ENCODE peak calls at places on chromosomes 4 and X, in five cellular contexts. One of them, this sample, is unnamed.

GRCh38 chr4:99061048-99061447 is 27.5 kb downstream of the ADH5 start:
- DNase-seq in naive thymus-derived CD4-positive, alpha-beta T cell: no peak
- DNase-seq in RWPE1: no peak
- DNase-seq in left ventricle myocardium inferior: no peak
- DNase-seq in CD4-positive, alpha-beta T cell: no peak
- DNase-seq in this sample: no peak

GRCh38 chr4:157265281-157265680 is 44.8 kb downstream of the GRIA2 start:
- DNase-seq in CD4-positive, alpha-beta T cell: no peak
- DNase-seq in left ventricle myocardium inferior: no peak
- DNase-seq in RWPE1: peak
- DNase-seq in naive thymus-derived CD4-positive, alpha-beta T cell: no peak
- DNase-seq in this sample: no peak

GRCh38 chrX:110678591-110678990 is 117.0 kb downstream of the CHRDL1 start:
- DNase-seq in CD4-positive, alpha-beta T cell: no peak
- DNase-seq in RWPE1: no peak
- DNase-seq in left ventricle myocardium inferior: no peak
- DNase-seq in naive thymus-derived CD4-positive, alpha-beta T cell: no peak
- DNase-seq in this sample: no peak

GRCh38 chr4:21569638-21570037 is 378.9 kb downstream of the KCNIP4 start:
- DNase-seq in CD4-positive, alpha-beta T cell: no peak
- DNase-seq in RWPE1: no peak
- DNase-seq in naive thymus-derived CD4-positive, alpha-beta T cell: no peak
- DNase-seq in left ventricle myocardium inferior: no peak
- DNase-seq in this sample: no peak

GRCh38 chrX:106752101-106752678 is 25.7 kb downstream of the RNF128 start:
- DNase-seq in naive thymus-derived CD4-positive, alpha-beta T cell: no peak
- DNase-seq in left ventricle myocardium inferior: no peak
- DNase-seq in RWPE1: no peak
- DNase-seq in CD4-positive, alpha-beta T cell: no peak
- DNase-seq in this sample: no peak

GRCh38 chr4:87038837-87039715 is 104.3 kb downstream of the AFF1 start:
- DNase-seq in CD4-positive, alpha-beta T cell: no peak
- DNase-seq in left ventricle myocardium inferior: peak
- DNase-seq in naive thymus-derived CD4-positive, alpha-beta T cell: no peak
- DNase-seq in RWPE1: peak
- DNase-seq in this sample: peak

GRCh38 chr4:122152699-122153328 is 683 bp downstream of the BLTP1 start:
- DNase-seq in CD4-positive, alpha-beta T cell: peak
- DNase-seq in RWPE1: peak
- DNase-seq in naive thymus-derived CD4-positive, alpha-beta T cell: no peak
- DNase-seq in left ventricle myocardium inferior: peak
- DNase-seq in this sample: no peak

GRCh38 chrX:138294951-138295350 is 416.6 kb downstream of the FGF13 start:
- DNase-seq in naive thymus-derived CD4-positive, alpha-beta T cell: no peak
- DNase-seq in left ventricle myocardium inferior: no peak
- DNase-seq in CD4-positive, alpha-beta T cell: no peak
- DNase-seq in RWPE1: no peak
- DNase-seq in this sample: no peak

GRCh38 chr4:163607292-163607691 is 112.8 kb downstream of the TMA16 start:
- DNase-seq in left ventricle myocardium inferior: no peak
- DNase-seq in CD4-positive, alpha-beta T cell: no peak
- DNase-seq in RWPE1: no peak
- DNase-seq in naive thymus-derived CD4-positive, alpha-beta T cell: no peak
- DNase-seq in this sample: no peak

GRCh38 chr4:10701702-10702460 is 17.3 kb upstream of the CLNK start:
- DNase-seq in CD4-positive, alpha-beta T cell: no peak
- DNase-seq in naive thymus-derived CD4-positive, alpha-beta T cell: no peak
- DNase-seq in RWPE1: no peak
- DNase-seq in left ventricle myocardium inferior: no peak
- DNase-seq in this sample: no peak

GRCh38 chr4:174222266-174222872 is 61.1 kb downstream of the FBXO8 start:
- DNase-seq in naive thymus-derived CD4-positive, alpha-beta T cell: no peak
- DNase-seq in RWPE1: peak
- DNase-seq in left ventricle myocardium inferior: no peak
- DNase-seq in CD4-positive, alpha-beta T cell: no peak
- DNase-seq in this sample: no peak

GRCh38 chr4:92387459-92388069 is 83.8 kb downstream of the GRID2 start:
- DNase-seq in left ventricle myocardium inferior: no peak
- DNase-seq in RWPE1: peak
- DNase-seq in naive thymus-derived CD4-positive, alpha-beta T cell: no peak
- DNase-seq in CD4-positive, alpha-beta T cell: no peak
- DNase-seq in this sample: no peak

GRCh38 chr4:107248571-107248970 is 212.5 kb upstream of the DKK2 start:
- DNase-seq in left ventricle myocardium inferior: no peak
- DNase-seq in CD4-positive, alpha-beta T cell: no peak
- DNase-seq in naive thymus-derived CD4-positive, alpha-beta T cell: no peak
- DNase-seq in RWPE1: peak
- DNase-seq in this sample: no peak

GRCh38 chr4:173448919-173449641 is 50.2 kb upstream of the SCRG1 start:
- DNase-seq in naive thymus-derived CD4-positive, alpha-beta T cell: no peak
- DNase-seq in left ventricle myocardium inferior: peak
- DNase-seq in CD4-positive, alpha-beta T cell: no peak
- DNase-seq in RWPE1: no peak
- DNase-seq in this sample: no peak

GRCh38 chr4:172692701-172693100 is 475.9 kb upstream of the GALNT7 start:
- DNase-seq in left ventricle myocardium inferior: no peak
- DNase-seq in CD4-positive, alpha-beta T cell: no peak
- DNase-seq in RWPE1: no peak
- DNase-seq in naive thymus-derived CD4-positive, alpha-beta T cell: no peak
- DNase-seq in this sample: no peak

GRCh38 chr4:188603646-188604045 is 464.4 kb downstream of the TRIML1 start:
- DNase-seq in RWPE1: no peak
- DNase-seq in left ventricle myocardium inferior: no peak
- DNase-seq in naive thymus-derived CD4-positive, alpha-beta T cell: no peak
- DNase-seq in CD4-positive, alpha-beta T cell: no peak
- DNase-seq in this sample: no peak

GRCh38 chrX:56759736-56760409 is 30.8 kb downstream of the NBDY start:
- DNase-seq in left ventricle myocardium inferior: no peak
- DNase-seq in naive thymus-derived CD4-positive, alpha-beta T cell: no peak
- DNase-seq in CD4-positive, alpha-beta T cell: no peak
- DNase-seq in RWPE1: no peak
- DNase-seq in this sample: no peak

GRCh38 chr4:69092190-69092589 is 4.1 kb upstream of the UGT2B7 start:
- DNase-seq in left ventricle myocardium inferior: no peak
- DNase-seq in naive thymus-derived CD4-positive, alpha-beta T cell: no peak
- DNase-seq in RWPE1: peak
- DNase-seq in CD4-positive, alpha-beta T cell: no peak
- DNase-seq in this sample: peak

GRCh38 chr4:134624365-134624764 is 422.8 kb upstream of the PABPC4L start:
- DNase-seq in left ventricle myocardium inferior: no peak
- DNase-seq in CD4-positive, alpha-beta T cell: no peak
- DNase-seq in naive thymus-derived CD4-positive, alpha-beta T cell: no peak
- DNase-seq in RWPE1: no peak
- DNase-seq in this sample: no peak

GRCh38 chrX:103791233-103791632 is 14.6 kb downstream of the PLP1 start:
- DNase-seq in naive thymus-derived CD4-positive, alpha-beta T cell: no peak
- DNase-seq in left ventricle myocardium inferior: no peak
- DNase-seq in CD4-positive, alpha-beta T cell: no peak
- DNase-seq in RWPE1: no peak
- DNase-seq in this sample: no peak

GRCh38 chr4:41428941-41429669 is 108.9 kb upstream of the LIMCH1 start:
- DNase-seq in RWPE1: no peak
- DNase-seq in naive thymus-derived CD4-positive, alpha-beta T cell: no peak
- DNase-seq in left ventricle myocardium inferior: no peak
- DNase-seq in CD4-positive, alpha-beta T cell: no peak
- DNase-seq in this sample: no peak
- H3K27ac ChIP-seq in RWPE1: no peak
- H3K27ac ChIP-seq in naive thymus-derived CD4-positive, alpha-beta T cell: no peak
- H3K27ac ChIP-seq in left ventricle myocardium inferior: peak
- H3K27ac ChIP-seq in CD4-positive, alpha-beta T cell: no peak
- H3K27ac ChIP-seq in this sample: no peak

GRCh38 chr4:159121371-159121770 is 18.5 kb downstream of the RAPGEF2 start:
- DNase-seq in RWPE1: no peak
- DNase-seq in naive thymus-derived CD4-positive, alpha-beta T cell: no peak
- DNase-seq in CD4-positive, alpha-beta T cell: no peak
- DNase-seq in left ventricle myocardium inferior: no peak
- DNase-seq in this sample: no peak

GRCh38 chr4:159117968-159118367 is 15.1 kb downstream of the RAPGEF2 start:
- DNase-seq in CD4-positive, alpha-beta T cell: peak
- DNase-seq in RWPE1: no peak
- DNase-seq in naive thymus-derived CD4-positive, alpha-beta T cell: no peak
- DNase-seq in left ventricle myocardium inferior: no peak
- DNase-seq in this sample: no peak

DNA sequence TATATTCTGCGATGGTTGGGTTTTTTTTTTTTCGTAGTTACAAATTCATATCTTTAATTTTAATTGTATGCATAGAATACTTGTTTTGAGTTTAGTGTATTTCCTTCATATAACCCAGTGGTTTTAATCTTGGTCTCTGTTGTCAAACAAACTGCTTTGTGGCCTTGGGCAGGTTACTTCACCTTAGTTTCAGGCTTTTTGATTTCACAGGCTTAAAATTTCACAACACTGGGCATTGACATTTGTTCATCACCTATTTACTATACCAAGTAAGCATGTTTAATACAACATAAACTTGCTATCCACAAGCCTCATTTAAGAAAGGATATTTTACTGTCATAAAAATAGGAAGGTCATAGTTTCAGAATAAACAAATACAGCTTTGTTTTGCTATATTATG is 14.7 kb downstream of the RAPGEF2 start:
- DNase-seq in CD4-positive, alpha-beta T cell: no peak
- DNase-seq in naive thymus-derived CD4-positive, alpha-beta T cell: no peak
- DNase-seq in left ventricle myocardium inferior: no peak
- DNase-seq in RWPE1: no peak
- DNase-seq in this sample: no peak
- H3K27ac ChIP-seq in CD4-positive, alpha-beta T cell: no peak
- H3K27ac ChIP-seq in naive thymus-derived CD4-positive, alpha-beta T cell: no peak
- H3K27ac ChIP-seq in left ventricle myocardium inferior: no peak
- H3K27ac ChIP-seq in RWPE1: no peak
- H3K27ac ChIP-seq in this sample: peak

GRCh38 chrX:130418066-130418465 is 16.3 kb downstream of the RBMX2 start:
- DNase-seq in naive thymus-derived CD4-positive, alpha-beta T cell: no peak
- DNase-seq in left ventricle myocardium inferior: no peak
- DNase-seq in RWPE1: no peak
- DNase-seq in CD4-positive, alpha-beta T cell: no peak
- DNase-seq in this sample: no peak

GRCh38 chrX:130416785-130417184 is 15.0 kb downstream of the RBMX2 start:
- DNase-seq in CD4-positive, alpha-beta T cell: no peak
- DNase-seq in RWPE1: no peak
- DNase-seq in naive thymus-derived CD4-positive, alpha-beta T cell: no peak
- DNase-seq in left ventricle myocardium inferior: no peak
- DNase-seq in this sample: no peak

GRCh38 chrX:130415201-130415600 is 13.4 kb downstream of the RBMX2 start:
- DNase-seq in naive thymus-derived CD4-positive, alpha-beta T cell: no peak
- DNase-seq in CD4-positive, alpha-beta T cell: no peak
- DNase-seq in RWPE1: no peak
- DNase-seq in left ventricle myocardium inferior: no peak
- DNase-seq in this sample: no peak

GRCh38 chrX:130419263-130419662 is 17.5 kb downstream of the RBMX2 start:
- DNase-seq in CD4-positive, alpha-beta T cell: no peak
- DNase-seq in RWPE1: no peak
- DNase-seq in left ventricle myocardium inferior: no peak
- DNase-seq in naive thymus-derived CD4-positive, alpha-beta T cell: no peak
- DNase-seq in this sample: no peak

DNA sequence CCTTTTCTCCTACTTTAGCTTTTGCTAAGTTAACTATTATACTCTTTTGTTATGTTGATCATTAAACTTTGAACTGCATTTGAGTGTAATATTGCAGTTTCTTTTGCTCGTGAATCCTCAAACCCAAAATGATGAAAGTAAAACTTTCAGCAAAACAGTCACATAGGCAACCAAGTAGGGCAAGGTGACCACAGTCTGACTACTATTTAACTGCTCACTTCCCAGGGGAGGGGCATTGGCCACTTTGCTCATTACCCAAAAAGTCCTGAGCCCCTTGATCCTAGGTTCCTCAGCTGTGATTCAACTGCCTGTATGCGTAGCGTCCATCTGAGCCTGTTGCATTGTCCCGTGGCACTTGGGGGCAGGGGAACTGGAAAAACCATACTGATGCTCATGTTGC is 17.0 kb downstream of the RBMX2 start:
- DNase-seq in naive thymus-derived CD4-positive, alpha-beta T cell: no peak
- DNase-seq in RWPE1: no peak
- DNase-seq in left ventricle myocardium inferior: no peak
- DNase-seq in CD4-positive, alpha-beta T cell: no peak
- DNase-seq in this sample: no peak
- H3K27ac ChIP-seq in naive thymus-derived CD4-positive, alpha-beta T cell: no peak
- H3K27ac ChIP-seq in RWPE1: no peak
- H3K27ac ChIP-seq in left ventricle myocardium inferior: no peak
- H3K27ac ChIP-seq in CD4-positive, alpha-beta T cell: no peak
- H3K27ac ChIP-seq in this sample: no peak

GRCh38 chrX:155279873-155280272 is 15.6 kb upstream of the RAB39B start:
- DNase-seq in CD4-positive, alpha-beta T cell: no peak
- DNase-seq in naive thymus-derived CD4-positive, alpha-beta T cell: no peak
- DNase-seq in RWPE1: no peak
- DNase-seq in left ventricle myocardium inferior: no peak
- DNase-seq in this sample: no peak
- H3K27ac ChIP-seq in CD4-positive, alpha-beta T cell: no peak
- H3K27ac ChIP-seq in naive thymus-derived CD4-positive, alpha-beta T cell: no peak
- H3K27ac ChIP-seq in RWPE1: no peak
- H3K27ac ChIP-seq in left ventricle myocardium inferior: no peak
- H3K27ac ChIP-seq in this sample: no peak

This sample was measured in epithelial cell of prostate.